ENCODE peak calls at places on chromosome 20, in nine cellular contexts. F is uterus; R is Right ventricle myocardium superior; J is left colon; B is stimulated activated CD4-positive, alpha-beta T cell treated with anti-CD3 and anti-CD28 coated beads, Interleukin-15, amount 100 ng/mL, for 24 hours; I is activated CD4-positive, alpha-beta T cell treated with anti-CD3 and anti-CD28 coated beads, Interleukin-2, amount 50 U/mL, for 1 hour; W is mucosa of descending colon; O is putamen; C is cardiac fibroblast. H is an unnamed sample.

GRCh38 chr20:45337367-45338120 is 10.7 kb downstream of the SDC4 start:
- DNase-seq in F (peak), R (peak), J (peak), B (no peak), I (no peak), W (peak), O (no peak), C (peak), H (peak)

GRCh38 chr20:50520222-50520877 is 10.2 kb downstream of the PTPN1 start:
- DNase-seq in F (no peak), R (no peak), J (no peak), B (peak), I (peak), W (no peak), O (no peak), C (no peak), H (no peak)

GRCh38 chr20:32823078-32823477 is 3.3 kb downstream of the MAPRE1 start:
- DNase-seq in F (no peak), R (no peak), J (no peak), B (peak), I (no peak), W (no peak), O (no peak), C (peak), H (no peak)

GRCh38 chr20:50885068-50885467 is 46.2 kb downstream of the ADNP start:
- DNase-seq in F (no peak), R (no peak), J (no peak), B (no peak), I (no peak), W (no peak), O (no peak), C (no peak), H (no peak)

GRCh38 chr20:46192376-46192944 is 74.3 kb downstream of the CD40 start:
- DNase-seq in F (no peak), R (no peak), J (no peak), B (no peak), I (no peak), W (no peak), O (no peak), C (no peak), H (no peak)

GRCh38 chr20:21125072-21125848 is 622 bp upstream of the KIZ start:
- DNase-seq in F (peak), R (peak), J (peak), B (peak), I (no peak), W (peak), O (peak), C (peak), H (peak)

GRCh38 chr20:3606021-3606420 is 57.2 kb downstream of the GFRA4 start:
- DNase-seq in F (no peak), R (no peak), J (no peak), B (no peak), I (no peak), W (no peak), O (no peak), C (peak), H (no peak)

GRCh38 chr20:32201296-32201976 is 6.1 kb downstream of the PLAGL2 start:
- DNase-seq in F (no peak), R (no peak), J (no peak), B (no peak), I (no peak), W (no peak), O (no peak), C (peak), H (no peak)

GRCh38 chr20:11544029-11544678 is 373.5 kb upstream of the BTBD3 start:
- DNase-seq in F (peak), R (no peak), J (peak), B (peak), I (no peak), W (no peak), O (peak), C (peak), H (peak)

GRCh38 chr20:21017381-21018085 is 88.6 kb downstream of the LINC00237 start:
- DNase-seq in F (no peak), R (no peak), J (no peak), B (no peak), I (no peak), W (no peak), O (no peak), C (no peak), H (no peak)

GRCh38 chr20:35013421-35014411 is 58.0 kb downstream of the MYH7B start:
- DNase-seq in F (no peak), R (peak), J (no peak), B (no peak), I (no peak), W (no peak), O (no peak), C (no peak), H (no peak)

GRCh38 chr20:62203378-62204030 is 16.6 kb downstream of the HRH3 start:
- DNase-seq in F (no peak), R (peak), J (no peak), B (no peak), I (no peak), W (no peak), O (no peak), C (peak), H (peak)

GRCh38 chr20:29873946-29874345 is 1383.5 kb upstream of the DEFB115 start:
- DNase-seq in F (no peak), R (peak), J (peak), B (peak), I (peak), W (peak), O (no peak), C (peak), H (peak)

GRCh38 chr20:24662286-24662685 is 192.9 kb downstream of the SYNDIG1 start:
- DNase-seq in F (no peak), R (no peak), J (no peak), B (no peak), I (no peak), W (no peak), O (no peak), C (no peak), H (no peak)

GRCh38 chr20:43492101-43492500 is 15.4 kb upstream of the L3MBTL1 start:
- DNase-seq in F (no peak), R (no peak), J (no peak), B (no peak), I (no peak), W (no peak), O (no peak), C (no peak), H (no peak)

GRCh38 chr20:32510601-32511357 is 74.4 kb downstream of the NOL4L start:
- DNase-seq in F (no peak), R (no peak), J (no peak), B (no peak), I (no peak), W (no peak), O (no peak), C (no peak), H (peak)

GRCh38 chr20:14526891-14527290 is 189.5 kb upstream of the FLRT3 start:
- DNase-seq in F (no peak), R (no peak), J (no peak), B (no peak), I (no peak), W (no peak), O (no peak), C (no peak), H (no peak)

GRCh38 chr20:53270792-53271375 is 298.7 kb downstream of the TSHZ2 start:
- DNase-seq in F (no peak), R (no peak), J (no peak), B (no peak), I (no peak), W (no peak), O (peak), C (no peak), H (no peak)

GRCh38 chr20:59177266-59178250 is 13.9 kb downstream of the ZNF831 start:
- DNase-seq in F (no peak), R (no peak), J (no peak), B (peak), I (no peak), W (no peak), O (no peak), C (no peak), H (no peak)

GRCh38 chr20:63350597-63351379 is 10.4 kb downstream of the CHRNA4 start:
- DNase-seq in F (no peak), R (no peak), J (no peak), B (no peak), I (no peak), W (no peak), O (no peak), C (no peak), H (no peak)

GRCh38 chr20:44615876-44616603 is 33.7 kb downstream of the PKIG start:
- DNase-seq in F (no peak), R (peak), J (no peak), B (no peak), I (no peak), W (no peak), O (peak), C (no peak), H (no peak)

GRCh38 chr20:36173451-36173933 is 19.0 kb downstream of the EPB41L1 start:
- DNase-seq in F (no peak), R (peak), J (no peak), B (peak), I (no peak), W (peak), O (no peak), C (peak), H (no peak)

GRCh38 chr20:44990425-44990824 is 24.1 kb downstream of the STK4 start:
- DNase-seq in F (no peak), R (no peak), J (no peak), B (peak), I (no peak), W (no peak), O (no peak), C (peak), H (no peak)

GRCh38 chr20:49750611-49751396 is 37.1 kb upstream of the B4GALT5 start:
- DNase-seq in F (no peak), R (peak), J (no peak), B (no peak), I (no peak), W (no peak), O (no peak), C (no peak), H (no peak)

GRCh38 chr20:22796465-22797077 is 212.2 kb upstream of the FOXA2 start:
- DNase-seq in F (no peak), R (no peak), J (no peak), B (no peak), I (no peak), W (no peak), O (no peak), C (peak), H (no peak)

GRCh38 chr20:20733943-20734342 is 21.5 kb upstream of the RALGAPA2 start:
- DNase-seq in F (no peak), R (no peak), J (no peak), B (no peak), I (no peak), W (no peak), O (no peak), C (no peak), H (no peak)

GRCh38 chr20:1376007-1376406 is 16.8 kb downstream of the FKBP1A start:
- DNase-seq in F (no peak), R (no peak), J (no peak), B (no peak), I (no peak), W (no peak), O (no peak), C (no peak), H (no peak)

GRCh38 chr20:17872920-17873319 is 95.7 kb downstream of the SNX5 start:
- DNase-seq in F (no peak), R (no peak), J (no peak), B (no peak), I (no peak), W (peak), O (no peak), C (no peak), H (no peak)

GRCh38 chr20:4507288-4507719 is 214.4 kb upstream of the PRND start:
- DNase-seq in F (no peak), R (no peak), J (no peak), B (no peak), I (no peak), W (no peak), O (no peak), C (peak), H (no peak)

GRCh38 chr20:19265646-19266374 is 53.4 kb downstream of the SLC24A3 start:
- DNase-seq in F (no peak), R (no peak), J (no peak), B (no peak), I (no peak), W (no peak), O (no peak), C (no peak), H (no peak)

GRCh38 chr20:60048634-60049578 is 90.7 kb downstream of the CDH26 start:
- DNase-seq in F (no peak), R (no peak), J (no peak), B (no peak), I (no peak), W (no peak), O (no peak), C (no peak), H (no peak)

GRCh38 chr20:63151554-63152321 is 64.2 kb downstream of the YTHDF1 start:
- DNase-seq in F (no peak), R (peak), J (no peak), B (no peak), I (no peak), W (peak), O (peak), C (peak), H (no peak)

H was measured in pancreas.